ENCODE peak calls at places on chromosomes 7 and 10, in five cellular contexts. One of them, this sample, is unnamed.

GRCh38 chr7:132575336-132575986 is 809 bp downstream of the PLXNA4 start:
- DNase-seq in SK-N-SH: peak
- DNase-seq in fibroblast of the aortic adventitia: peak
- DNase-seq in B cell: no peak
- DNase-seq in AG04450: no peak
- DNase-seq in this sample: peak

GRCh38 chr7:43273939-43274719 is 161.7 kb downstream of the HECW1 start:
- DNase-seq in SK-N-SH: no peak
- DNase-seq in fibroblast of the aortic adventitia: no peak
- DNase-seq in B cell: no peak
- DNase-seq in AG04450: no peak
- DNase-seq in this sample: no peak

GRCh38 chr10:108421256-108421655 is 1256.8 kb upstream of the SORCS1 start:
- DNase-seq in SK-N-SH: peak
- DNase-seq in fibroblast of the aortic adventitia: no peak
- DNase-seq in B cell: no peak
- DNase-seq in AG04450: no peak
- DNase-seq in this sample: no peak

GRCh38 chr10:59906417-59907202 is at the start of gene CCDC6:
- DNase-seq in SK-N-SH: peak
- DNase-seq in fibroblast of the aortic adventitia: peak
- DNase-seq in B cell: peak
- DNase-seq in AG04450: peak
- DNase-seq in this sample: peak

GRCh38 chr7:137882806-137883205 is 36.0 kb upstream of the DGKI start:
- DNase-seq in SK-N-SH: no peak
- DNase-seq in fibroblast of the aortic adventitia: peak
- DNase-seq in B cell: no peak
- DNase-seq in AG04450: no peak
- DNase-seq in this sample: peak

GRCh38 chr7:90595801-90596683 is at the start of gene CDK14:
- DNase-seq in SK-N-SH: peak
- DNase-seq in fibroblast of the aortic adventitia: peak
- DNase-seq in B cell: peak
- DNase-seq in AG04450: no peak
- DNase-seq in this sample: peak

GRCh38 chr10:128263891-128264688 is 137.9 kb upstream of the MKI67 start:
- DNase-seq in SK-N-SH: peak
- DNase-seq in fibroblast of the aortic adventitia: peak
- DNase-seq in B cell: no peak
- DNase-seq in AG04450: no peak
- DNase-seq in this sample: peak

GRCh38 chr10:32263300-32263699 is 83.7 kb downstream of the EPC1 start:
- DNase-seq in SK-N-SH: no peak
- DNase-seq in fibroblast of the aortic adventitia: no peak
- DNase-seq in B cell: no peak
- DNase-seq in AG04450: no peak
- DNase-seq in this sample: peak

GRCh38 chr7:39624935-39625694 is 1.7 kb downstream of the RALA start:
- DNase-seq in SK-N-SH: no peak
- DNase-seq in fibroblast of the aortic adventitia: peak
- DNase-seq in B cell: no peak
- DNase-seq in AG04450: no peak
- DNase-seq in this sample: peak

GRCh38 chr7:156722427-156722826 is 81.9 kb downstream of the RNF32 start:
- DNase-seq in SK-N-SH: peak
- DNase-seq in fibroblast of the aortic adventitia: no peak
- DNase-seq in B cell: no peak
- DNase-seq in AG04450: no peak
- DNase-seq in this sample: no peak

GRCh38 chr10:13521021-13521420 is 7.8 kb downstream of the BEND7 start:
- DNase-seq in SK-N-SH: no peak
- DNase-seq in fibroblast of the aortic adventitia: no peak
- DNase-seq in B cell: no peak
- DNase-seq in AG04450: no peak
- DNase-seq in this sample: no peak

GRCh38 chr7:29454899-29455451 is 108.7 kb upstream of the PRR15 start:
- DNase-seq in SK-N-SH: no peak
- DNase-seq in fibroblast of the aortic adventitia: no peak
- DNase-seq in B cell: no peak
- DNase-seq in AG04450: no peak
- DNase-seq in this sample: no peak

GRCh38 chr10:49601857-49602256 is 8.3 kb upstream of the SLC18A3 start:
- DNase-seq in SK-N-SH: no peak
- DNase-seq in fibroblast of the aortic adventitia: peak
- DNase-seq in B cell: no peak
- DNase-seq in AG04450: no peak
- DNase-seq in this sample: peak

GRCh38 chr7:157577796-157578339 is 241.1 kb downstream of the DNAJB6 start:
- DNase-seq in SK-N-SH: no peak
- DNase-seq in fibroblast of the aortic adventitia: no peak
- DNase-seq in B cell: no peak
- DNase-seq in AG04450: no peak
- DNase-seq in this sample: no peak

GRCh38 chr7:114631249-114631822 is 216.7 kb downstream of the FOXP2 start:
- DNase-seq in SK-N-SH: no peak
- DNase-seq in fibroblast of the aortic adventitia: no peak
- DNase-seq in B cell: no peak
- DNase-seq in AG04450: no peak
- DNase-seq in this sample: no peak
- TF ChIP-seq CTCF in SK-N-SH: no peak
- TF ChIP-seq CTCF in fibroblast of the aortic adventitia: no peak
- TF ChIP-seq CTCF in B cell: no peak
- TF ChIP-seq CTCF in AG04450: no peak
- TF ChIP-seq CTCF in this sample: no peak

GRCh38 chr7:151194188-151194587 is 7.1 kb upstream of the ASB10 start:
- DNase-seq in SK-N-SH: no peak
- DNase-seq in fibroblast of the aortic adventitia: no peak
- DNase-seq in B cell: no peak
- DNase-seq in AG04450: no peak
- DNase-seq in this sample: no peak

GRCh38 chr7:151193203-151193602 is 6.2 kb upstream of the ASB10 start:
- DNase-seq in SK-N-SH: no peak
- DNase-seq in fibroblast of the aortic adventitia: no peak
- DNase-seq in B cell: no peak
- DNase-seq in AG04450: no peak
- DNase-seq in this sample: no peak

GRCh38 chr7:151197932-151198331 is 10.9 kb upstream of the ASB10 start:
- DNase-seq in SK-N-SH: no peak
- DNase-seq in fibroblast of the aortic adventitia: no peak
- DNase-seq in B cell: no peak
- DNase-seq in AG04450: no peak
- DNase-seq in this sample: no peak

GRCh38 chr7:151199196-151199874 is 11.0 kb downstream of the H2BK1 start:
- DNase-seq in SK-N-SH: no peak
- DNase-seq in fibroblast of the aortic adventitia: no peak
- DNase-seq in B cell: no peak
- DNase-seq in AG04450: no peak
- DNase-seq in this sample: no peak

DNA sequence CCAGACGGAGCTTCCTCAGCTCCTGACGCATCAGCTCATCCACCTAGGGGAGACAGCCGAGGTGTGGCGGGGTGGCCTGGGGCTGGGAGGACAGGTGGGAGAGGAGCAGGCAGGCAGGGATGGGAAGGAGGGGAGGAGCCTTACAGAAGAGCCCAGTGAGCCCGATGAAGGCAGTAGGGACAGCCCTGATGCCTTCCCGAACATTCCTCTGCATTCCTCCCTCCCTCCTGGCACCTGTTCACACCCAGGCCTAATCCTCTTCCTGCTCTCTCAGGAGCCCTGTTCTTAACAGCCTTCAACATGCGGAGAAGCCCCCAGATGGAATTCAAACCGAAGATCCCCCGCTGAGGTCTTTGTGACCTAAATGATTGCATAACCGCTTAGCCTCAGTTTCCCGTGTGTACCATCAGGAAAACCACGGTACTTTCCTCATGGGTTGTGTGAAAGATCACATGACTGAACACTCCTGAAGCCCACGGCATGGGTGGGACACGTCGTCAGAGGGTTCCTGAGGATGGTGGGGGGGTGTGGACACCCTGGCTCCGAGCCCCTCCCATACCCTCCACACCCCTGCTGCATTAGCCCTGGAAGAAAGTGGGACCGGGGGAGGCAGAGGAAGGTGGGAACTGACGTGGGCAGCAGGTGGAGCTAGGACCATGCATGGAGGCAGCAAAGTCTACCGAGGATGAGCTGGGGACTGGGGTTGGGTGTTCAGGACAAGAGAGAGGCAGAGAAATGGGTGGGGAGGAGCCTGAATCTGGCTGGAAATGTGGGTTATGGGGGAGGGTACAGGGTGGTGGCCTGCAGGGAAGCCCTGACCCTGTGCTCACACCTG is 8.8 kb upstream of the ASB10 start:
- DNase-seq in SK-N-SH: no peak
- DNase-seq in fibroblast of the aortic adventitia: no peak
- DNase-seq in B cell: no peak
- DNase-seq in AG04450: no peak
- DNase-seq in this sample: no peak
- TF ChIP-seq CTCF in SK-N-SH: no peak
- TF ChIP-seq CTCF in fibroblast of the aortic adventitia: no peak
- TF ChIP-seq CTCF in B cell: no peak
- TF ChIP-seq CTCF in AG04450: no peak
- TF ChIP-seq CTCF in this sample: no peak

GRCh38 chr7:141071260-141071854 is 2.5 kb upstream of the TMEM178B start:
- DNase-seq in SK-N-SH: peak
- DNase-seq in fibroblast of the aortic adventitia: peak
- DNase-seq in B cell: no peak
- DNase-seq in AG04450: no peak
- DNase-seq in this sample: no peak
- TF ChIP-seq CTCF in SK-N-SH: peak
- TF ChIP-seq CTCF in fibroblast of the aortic adventitia: no peak
- TF ChIP-seq CTCF in B cell: no peak
- TF ChIP-seq CTCF in AG04450: no peak
- TF ChIP-seq CTCF in this sample: no peak

DNA sequence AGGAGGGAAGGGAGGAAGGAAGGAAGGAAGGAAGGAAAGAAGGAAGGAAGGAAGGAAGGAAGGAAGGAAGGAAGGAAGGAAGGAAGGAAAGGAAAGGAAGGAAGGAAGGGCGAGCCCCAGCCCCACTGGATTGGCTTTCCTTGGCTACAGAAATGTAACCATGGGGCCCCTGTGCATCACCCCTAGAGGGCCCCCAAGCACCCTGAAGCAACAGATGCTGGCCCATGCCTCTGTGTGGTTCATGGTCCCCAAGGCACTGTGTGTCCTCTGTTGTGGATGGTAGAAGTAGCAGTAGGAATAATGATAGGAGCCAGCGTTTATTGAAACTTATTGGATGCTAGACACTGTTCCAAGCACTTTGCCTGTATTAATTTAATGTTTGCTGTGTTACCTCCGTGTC is 116.6 kb upstream of the MACROH2A2 start:
- DNase-seq in SK-N-SH: no peak
- DNase-seq in fibroblast of the aortic adventitia: no peak
- DNase-seq in B cell: no peak
- DNase-seq in AG04450: no peak
- DNase-seq in this sample: no peak
- TF ChIP-seq CTCF in SK-N-SH: no peak
- TF ChIP-seq CTCF in fibroblast of the aortic adventitia: peak
- TF ChIP-seq CTCF in B cell: no peak
- TF ChIP-seq CTCF in AG04450: peak
- TF ChIP-seq CTCF in this sample: peak

DNA sequence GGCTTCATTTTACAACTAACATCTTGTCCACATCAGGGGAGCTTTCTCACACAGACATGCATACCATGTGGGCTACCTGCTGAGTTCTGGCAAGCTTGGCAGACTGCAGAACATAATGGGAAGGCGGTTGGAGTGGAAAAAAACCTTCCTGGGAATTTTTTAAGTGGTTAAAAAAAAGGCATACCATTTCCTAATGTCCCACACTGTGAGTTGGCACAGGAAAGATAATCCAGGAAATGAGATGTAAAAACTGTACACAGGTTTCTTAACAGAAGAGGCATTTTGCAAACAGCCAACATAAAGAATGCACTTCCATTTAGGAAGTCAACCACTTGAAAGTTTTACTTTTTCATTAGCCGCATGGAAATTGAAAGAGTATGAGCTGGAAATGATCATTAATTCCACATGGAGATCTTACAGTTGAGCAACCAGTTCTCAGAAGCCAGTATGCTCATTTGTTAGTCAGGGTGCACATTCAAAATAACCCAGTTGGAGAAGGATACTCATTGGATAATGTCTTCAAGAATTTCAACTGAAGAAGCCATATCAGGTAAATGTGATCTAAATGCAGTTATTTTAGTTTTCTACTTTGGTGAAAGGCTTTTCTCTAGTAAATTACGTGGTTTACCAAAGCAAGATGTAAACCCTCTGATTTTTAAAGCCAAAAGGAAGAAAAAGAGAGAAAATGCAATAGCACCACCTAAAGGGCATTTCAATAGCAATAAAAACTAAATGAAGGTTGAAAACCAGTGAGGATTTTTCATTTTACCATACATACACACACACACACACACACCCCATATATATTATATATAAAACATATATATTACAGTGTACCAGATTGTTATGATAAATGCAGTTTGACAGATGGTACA is 194.0 kb downstream of the TAX1BP1 start:
- DNase-seq in SK-N-SH: no peak
- DNase-seq in fibroblast of the aortic adventitia: peak
- DNase-seq in B cell: no peak
- DNase-seq in AG04450: no peak
- DNase-seq in this sample: peak
- TF ChIP-seq CTCF in SK-N-SH: peak
- TF ChIP-seq CTCF in fibroblast of the aortic adventitia: peak
- TF ChIP-seq CTCF in B cell: peak
- TF ChIP-seq CTCF in AG04450: peak
- TF ChIP-seq CTCF in this sample: peak

DNA sequence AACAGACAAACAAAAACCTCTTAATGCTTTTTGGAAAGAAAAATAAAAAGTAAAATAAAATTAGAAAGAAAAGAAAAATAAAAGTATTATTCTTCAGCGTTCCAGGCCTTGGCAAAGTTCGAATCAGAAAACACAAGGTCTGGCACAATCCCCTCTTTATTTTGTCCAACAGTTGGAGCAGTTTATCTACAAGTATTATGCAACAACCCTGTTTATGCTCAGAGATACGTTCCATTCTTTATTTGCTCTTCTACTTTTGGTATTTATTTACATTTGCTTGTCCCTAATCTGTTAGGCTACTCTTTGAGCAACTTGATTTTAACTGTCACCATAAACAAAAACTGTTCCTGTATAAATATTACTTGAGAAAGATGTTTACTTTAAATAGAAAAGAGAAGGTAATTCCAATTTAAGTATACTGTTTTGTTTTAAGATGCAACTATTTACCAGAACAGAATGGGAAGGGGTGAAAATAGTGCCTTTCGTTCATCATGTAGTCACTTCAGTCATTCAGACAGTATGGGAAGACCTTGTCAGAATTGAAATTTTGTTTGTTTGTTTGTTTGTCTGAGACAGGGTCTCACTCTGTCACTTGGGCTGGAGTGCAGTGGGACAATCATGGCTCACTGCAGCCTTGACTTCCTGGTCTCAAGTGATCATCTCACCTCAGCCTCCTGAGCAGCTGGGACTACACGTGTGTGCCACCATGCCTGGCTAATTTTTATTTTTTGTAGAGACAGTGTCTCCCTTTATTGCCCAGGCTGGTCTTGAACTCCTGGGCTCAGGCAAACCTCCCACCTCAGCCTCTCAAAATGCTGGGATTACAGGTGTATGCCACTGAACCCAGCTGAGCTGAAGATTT is 5.7 kb downstream of the PDK4 start:
- DNase-seq in SK-N-SH: no peak
- DNase-seq in fibroblast of the aortic adventitia: no peak
- DNase-seq in B cell: no peak
- DNase-seq in AG04450: no peak
- DNase-seq in this sample: no peak
- TF ChIP-seq CTCF in SK-N-SH: no peak
- TF ChIP-seq CTCF in fibroblast of the aortic adventitia: no peak
- TF ChIP-seq CTCF in B cell: no peak
- TF ChIP-seq CTCF in AG04450: no peak
- TF ChIP-seq CTCF in this sample: no peak

GRCh38 chr7:27096756-27097514 is 1.1 kb upstream of the HOXA1 start:
- DNase-seq in SK-N-SH: no peak
- DNase-seq in fibroblast of the aortic adventitia: peak
- DNase-seq in B cell: no peak
- DNase-seq in AG04450: no peak
- DNase-seq in this sample: peak
- TF ChIP-seq CTCF in SK-N-SH: no peak
- TF ChIP-seq CTCF in fibroblast of the aortic adventitia: no peak
- TF ChIP-seq CTCF in B cell: no peak
- TF ChIP-seq CTCF in AG04450: peak
- TF ChIP-seq CTCF in this sample: no peak